ENCODE peak calls at places on chromosomes 7 and 10, in six cellular contexts. L is T-cell; X is activated CD4-positive, CD25-positive, alpha-beta regulatory T cell; I is cardiac muscle cell; N is brain pericyte; R is HAP-1. W is an unnamed sample.

GRCh38 chr10:77070892-77071595 is 566.6 kb downstream of the KCNMA1 start:
- DNase-seq in L (no peak), X (no peak), I (no peak), N (no peak), R (no peak), W (no peak)

GRCh38 chr7:25028370-25028971 is 48.5 kb upstream of the OSBPL3 start:
- DNase-seq in L (no peak), X (no peak), I (peak; percentile 91), N (no peak), R (no peak), W (peak; percentile 83)

GRCh38 chr7:155291045-155291530 is 6.6 kb upstream of the INSIG1 start:
- DNase-seq in L (no peak), X (no peak), I (peak; percentile 17), N (no peak), R (no peak), W (no peak)

GRCh38 chr10:132151286-132151950 is 35.3 kb upstream of the DPYSL4 start:
- DNase-seq in L (no peak), X (no peak), I (no peak), N (no peak), R (no peak), W (no peak)

GRCh38 chr10:108911814-108912541 is 1011.3 kb downstream of the XPNPEP1 start:
- DNase-seq in L (no peak), X (no peak), I (peak; percentile 57), N (no peak), R (peak; percentile 18), W (no peak)

GRCh38 chr7:22393825-22394458 is 37.0 kb upstream of the RAPGEF5 start:
- DNase-seq in L (no peak), X (no peak), I (peak; percentile 3), N (no peak), R (no peak), W (no peak)

GRCh38 chr7:48813472-48813871 is 110.9 kb upstream of the CDC14C start:
- DNase-seq in L (no peak), X (no peak), I (no peak), N (no peak), R (no peak), W (no peak)

GRCh38 chr10:93995182-93995581 is 1.5 kb downstream of the PLCE1 start:
- DNase-seq in L (no peak), X (no peak), I (no peak), N (no peak), R (no peak), W (no peak)

GRCh38 chr7:36630112-36630650 is 94.1 kb downstream of the AOAH start:
- DNase-seq in L (no peak), X (no peak), I (no peak), N (no peak), R (no peak), W (no peak)

GRCh38 chr10:60803433-60803832 is 25.2 kb downstream of the CDK1 start:
- DNase-seq in L (no peak), X (no peak), I (no peak), N (no peak), R (no peak), W (no peak)

GRCh38 chr10:72461085-72461484 is 106.4 kb upstream of the DNAJB12 start:
- DNase-seq in L (no peak), X (no peak), I (peak; percentile 12), N (no peak), R (no peak), W (no peak)

GRCh38 chr7:64654796-64655548 is 11.0 kb upstream of the ZNF107 start:
- DNase-seq in L (no peak), X (no peak), I (no peak), N (no peak), R (no peak), W (no peak)

GRCh38 chr7:46745700-46746090 is 824.6 kb upstream of the IGFBP3 start:
- DNase-seq in L (no peak), X (no peak), I (peak; percentile 38), N (no peak), R (no peak), W (no peak)

GRCh38 chr7:339696-340095 is 49.7 kb downstream of the FOXL3 start:
- DNase-seq in L (no peak), X (no peak), I (no peak), N (no peak), R (no peak), W (no peak)

GRCh38 chr7:29231671-29232267 is 37.2 kb downstream of the CHN2 start:
- DNase-seq in L (no peak), X (no peak), I (no peak), N (no peak), R (peak; percentile 24), W (no peak)

GRCh38 chr7:117610390-117610789 is 130.6 kb downstream of the CFTR start:
- DNase-seq in L (no peak), X (no peak), I (no peak), N (no peak), R (no peak), W (no peak)

GRCh38 chr7:109641445-109641844 is 1071.8 kb downstream of the DNAJB9 start:
- DNase-seq in L (no peak), X (no peak), I (no peak), N (no peak), R (no peak), W (no peak)

GRCh38 chr10:126177414-126178030 is 210.8 kb downstream of the ADAM12 start:
- DNase-seq in L (no peak), X (no peak), I (no peak), N (no peak), R (peak; percentile 95), W (no peak)

GRCh38 chr7:16693601-16694318 is 47.8 kb downstream of the BZW2 start:
- DNase-seq in L (no peak), X (no peak), I (no peak), N (no peak), R (no peak), W (no peak)